ENCODE peak calls at places on chromosomes 7 and 10, in nine cellular contexts. One of them, this sample, is unnamed.

GRCh38 chr10:131420867-131421266 is 109.3 kb upstream of the TCERG1L start:
- DNase-seq in HCT116: no peak
- DNase-seq in heart left ventricle: no peak
- DNase-seq in OCI-M1: no peak
- DNase-seq in HCEC 1CT: no peak
- DNase-seq in NCI-H1105: no peak
- DNase-seq in stimulated activated CD8-positive, alpha-beta memory T cell treated with anti-CD3 and anti-CD28 coated beads, Interleukin-2, amount 100 ng/mL, for 1 hour: no peak
- DNase-seq in DMS153: no peak
- DNase-seq in IMR-90: no peak
- DNase-seq in this sample: no peak

GRCh38 chr7:587769-588168 is 68.1 kb upstream of the PDGFA start:
- DNase-seq in HCT116: no peak
- DNase-seq in heart left ventricle: peak
- DNase-seq in OCI-M1: no peak
- DNase-seq in HCEC 1CT: no peak
- DNase-seq in NCI-H1105: no peak
- DNase-seq in stimulated activated CD8-positive, alpha-beta memory T cell treated with anti-CD3 and anti-CD28 coated beads, Interleukin-2, amount 100 ng/mL, for 1 hour: no peak
- DNase-seq in DMS153: no peak
- DNase-seq in IMR-90: peak
- DNase-seq in this sample: no peak

GRCh38 chr7:81776159-81776558 is 6.3 kb upstream of the HGF start:
- DNase-seq in HCT116: no peak
- DNase-seq in heart left ventricle: no peak
- DNase-seq in OCI-M1: no peak
- DNase-seq in HCEC 1CT: peak
- DNase-seq in NCI-H1105: no peak
- DNase-seq in stimulated activated CD8-positive, alpha-beta memory T cell treated with anti-CD3 and anti-CD28 coated beads, Interleukin-2, amount 100 ng/mL, for 1 hour: no peak
- DNase-seq in DMS153: no peak
- DNase-seq in IMR-90: peak
- DNase-seq in this sample: no peak

GRCh38 chr7:40133561-40134427 is 628 bp downstream of the MPLKIP start:
- DNase-seq in HCT116: no peak
- DNase-seq in heart left ventricle: no peak
- DNase-seq in OCI-M1: peak
- DNase-seq in HCEC 1CT: peak
- DNase-seq in NCI-H1105: no peak
- DNase-seq in stimulated activated CD8-positive, alpha-beta memory T cell treated with anti-CD3 and anti-CD28 coated beads, Interleukin-2, amount 100 ng/mL, for 1 hour: no peak
- DNase-seq in DMS153: no peak
- DNase-seq in IMR-90: peak
- DNase-seq in this sample: peak

GRCh38 chr7:106065560-106066500 is 46.3 kb downstream of the SYPL1 start:
- DNase-seq in HCT116: no peak
- DNase-seq in heart left ventricle: no peak
- DNase-seq in OCI-M1: no peak
- DNase-seq in HCEC 1CT: no peak
- DNase-seq in NCI-H1105: no peak
- DNase-seq in stimulated activated CD8-positive, alpha-beta memory T cell treated with anti-CD3 and anti-CD28 coated beads, Interleukin-2, amount 100 ng/mL, for 1 hour: no peak
- DNase-seq in DMS153: no peak
- DNase-seq in IMR-90: no peak
- DNase-seq in this sample: peak

GRCh38 chr7:87497482-87497881 is 22.0 kb upstream of the ABCB4 start:
- DNase-seq in HCT116: no peak
- DNase-seq in heart left ventricle: no peak
- DNase-seq in OCI-M1: no peak
- DNase-seq in HCEC 1CT: no peak
- DNase-seq in NCI-H1105: no peak
- DNase-seq in stimulated activated CD8-positive, alpha-beta memory T cell treated with anti-CD3 and anti-CD28 coated beads, Interleukin-2, amount 100 ng/mL, for 1 hour: no peak
- DNase-seq in DMS153: no peak
- DNase-seq in IMR-90: no peak
- DNase-seq in this sample: no peak

GRCh38 chr7:150464962-150465361 is 14.5 kb downstream of the GIMAP8 start:
- DNase-seq in HCT116: no peak
- DNase-seq in heart left ventricle: no peak
- DNase-seq in OCI-M1: no peak
- DNase-seq in HCEC 1CT: no peak
- DNase-seq in NCI-H1105: no peak
- DNase-seq in stimulated activated CD8-positive, alpha-beta memory T cell treated with anti-CD3 and anti-CD28 coated beads, Interleukin-2, amount 100 ng/mL, for 1 hour: no peak
- DNase-seq in DMS153: no peak
- DNase-seq in IMR-90: no peak
- DNase-seq in this sample: no peak

GRCh38 chr10:43942096-43942885 is 293.6 kb upstream of the ZNF32 start:
- DNase-seq in HCT116: no peak
- DNase-seq in heart left ventricle: no peak
- DNase-seq in OCI-M1: no peak
- DNase-seq in HCEC 1CT: no peak
- DNase-seq in NCI-H1105: no peak
- DNase-seq in stimulated activated CD8-positive, alpha-beta memory T cell treated with anti-CD3 and anti-CD28 coated beads, Interleukin-2, amount 100 ng/mL, for 1 hour: no peak
- DNase-seq in DMS153: no peak
- DNase-seq in IMR-90: no peak
- DNase-seq in this sample: no peak

GRCh38 chr10:132396495-132397035 is 435 bp upstream of the PWWP2B start:
- DNase-seq in HCT116: no peak
- DNase-seq in heart left ventricle: peak
- DNase-seq in OCI-M1: peak
- DNase-seq in HCEC 1CT: peak
- DNase-seq in NCI-H1105: no peak
- DNase-seq in stimulated activated CD8-positive, alpha-beta memory T cell treated with anti-CD3 and anti-CD28 coated beads, Interleukin-2, amount 100 ng/mL, for 1 hour: peak
- DNase-seq in DMS153: no peak
- DNase-seq in IMR-90: peak
- DNase-seq in this sample: no peak

GRCh38 chr10:124244256-124244877 is 151.0 kb upstream of the CHST15 start:
- DNase-seq in HCT116: no peak
- DNase-seq in heart left ventricle: no peak
- DNase-seq in OCI-M1: no peak
- DNase-seq in HCEC 1CT: no peak
- DNase-seq in NCI-H1105: no peak
- DNase-seq in stimulated activated CD8-positive, alpha-beta memory T cell treated with anti-CD3 and anti-CD28 coated beads, Interleukin-2, amount 100 ng/mL, for 1 hour: no peak
- DNase-seq in DMS153: no peak
- DNase-seq in IMR-90: no peak
- DNase-seq in this sample: no peak

GRCh38 chr10:12887780-12888179 is 113.7 kb downstream of the CCDC3 start:
- DNase-seq in HCT116: no peak
- DNase-seq in heart left ventricle: no peak
- DNase-seq in OCI-M1: no peak
- DNase-seq in HCEC 1CT: no peak
- DNase-seq in NCI-H1105: no peak
- DNase-seq in stimulated activated CD8-positive, alpha-beta memory T cell treated with anti-CD3 and anti-CD28 coated beads, Interleukin-2, amount 100 ng/mL, for 1 hour: no peak
- DNase-seq in DMS153: no peak
- DNase-seq in IMR-90: no peak
- DNase-seq in this sample: no peak

GRCh38 chr7:106757846-106758245 is 96.9 kb upstream of the CCDC71L start:
- DNase-seq in HCT116: no peak
- DNase-seq in heart left ventricle: peak
- DNase-seq in OCI-M1: no peak
- DNase-seq in HCEC 1CT: peak
- DNase-seq in NCI-H1105: peak
- DNase-seq in stimulated activated CD8-positive, alpha-beta memory T cell treated with anti-CD3 and anti-CD28 coated beads, Interleukin-2, amount 100 ng/mL, for 1 hour: no peak
- DNase-seq in DMS153: peak
- DNase-seq in IMR-90: peak
- DNase-seq in this sample: peak